ENCODE peak calls at places on chromosome X, in four cellular contexts. One of them, this sample, is unnamed.

GRCh38 chrX:8960809-8961413 is 73.0 kb downstream of the FAM9B start:
- DNase-seq in GM12878: no peak
- DNase-seq in HepG2: no peak
- DNase-seq in K562: no peak
- DNase-seq in this sample: no peak

GRCh38 chrX:32987139-32987538 is 224.2 kb downstream of the DMD start:
- DNase-seq in GM12878: no peak
- DNase-seq in K562: no peak
- DNase-seq in HepG2: no peak
- DNase-seq in this sample: peak

GRCh38 chrX:103275947-103276567 is 493 bp downstream of the TCEAL5 start:
- DNase-seq in K562: no peak
- DNase-seq in HepG2: no peak
- DNase-seq in GM12878: no peak
- DNase-seq in this sample: peak

GRCh38 chrX:39576081-39576701 is 521.6 kb downstream of the BCOR start:
- DNase-seq in GM12878: no peak
- DNase-seq in HepG2: no peak
- DNase-seq in K562: no peak
- DNase-seq in this sample: peak

GRCh38 chrX:150478496-150479492 is 89.6 kb upstream of the MTM1 start:
- DNase-seq in GM12878: no peak
- DNase-seq in K562: no peak
- DNase-seq in HepG2: no peak
- DNase-seq in this sample: no peak

GRCh38 chrX:136953867-136954787 is 73.6 kb upstream of the RBMX start:
- DNase-seq in K562: peak
- DNase-seq in GM12878: peak
- DNase-seq in HepG2: peak
- DNase-seq in this sample: peak

GRCh38 chrX:96474357-96475125 is 210.1 kb upstream of the DIAPH2 start:
- DNase-seq in GM12878: no peak
- DNase-seq in K562: no peak
- DNase-seq in HepG2: no peak
- DNase-seq in this sample: no peak

GRCh38 chrX:69362889-69363288 is 141.2 kb upstream of the NALF2 start:
- DNase-seq in HepG2: no peak
- DNase-seq in GM12878: no peak
- DNase-seq in K562: no peak
- DNase-seq in this sample: no peak

GRCh38 chrX:39813631-39814246 is 284.0 kb downstream of the BCOR start:
- DNase-seq in K562: no peak
- DNase-seq in HepG2: no peak
- DNase-seq in GM12878: no peak
- DNase-seq in this sample: no peak

GRCh38 chrX:143623657-143624056 is 12.2 kb downstream of the SLITRK4 start:
- DNase-seq in HepG2: no peak
- DNase-seq in K562: no peak
- DNase-seq in GM12878: no peak
- DNase-seq in this sample: no peak

GRCh38 chrX:143663755-143664154 is 27.9 kb upstream of the SLITRK4 start:
- DNase-seq in HepG2: no peak
- DNase-seq in K562: no peak
- DNase-seq in GM12878: no peak
- DNase-seq in this sample: no peak

GRCh38 chrX:66023726-66024467 is 16.0 kb downstream of the VSIG4 start:
- DNase-seq in K562: no peak
- DNase-seq in HepG2: no peak
- DNase-seq in GM12878: no peak
- DNase-seq in this sample: no peak

GRCh38 chrX:97672138-97672537 is 788.4 kb downstream of the RPA4 start:
- DNase-seq in HepG2: no peak
- DNase-seq in K562: no peak
- DNase-seq in GM12878: no peak
- DNase-seq in this sample: no peak

GRCh38 chrX:124328765-124329164 is 3.7 kb upstream of the TEX13D start:
- DNase-seq in HepG2: no peak
- DNase-seq in K562: no peak
- DNase-seq in GM12878: no peak
- DNase-seq in this sample: no peak

GRCh38 chrX:151724563-151725337 is 8.9 kb downstream of the FATE1 start:
- DNase-seq in GM12878: no peak
- DNase-seq in HepG2: no peak
- DNase-seq in K562: no peak
- DNase-seq in this sample: no peak

GRCh38 chrX:151789179-151789800 is 54.7 kb downstream of the CNGA2 start:
- DNase-seq in HepG2: no peak
- DNase-seq in GM12878: no peak
- DNase-seq in K562: no peak
- DNase-seq in this sample: no peak

GRCh38 chrX:48667504-48667903 is 16.1 kb upstream of the WAS start:
- DNase-seq in GM12878: no peak
- DNase-seq in HepG2: no peak
- DNase-seq in K562: no peak
- DNase-seq in this sample: no peak

GRCh38 chrX:78747471-78747870 is at the start of gene LPAR4:
- DNase-seq in HepG2: no peak
- DNase-seq in K562: no peak
- DNase-seq in GM12878: no peak
- DNase-seq in this sample: peak

GRCh38 chrX:147800663-147801062 is 111.1 kb upstream of the FMR1 start:
- DNase-seq in K562: no peak
- DNase-seq in GM12878: no peak
- DNase-seq in HepG2: no peak
- DNase-seq in this sample: no peak

GRCh38 chrX:11366998-11367595 is 73.9 kb downstream of the AMELX start:
- DNase-seq in HepG2: no peak
- DNase-seq in K562: no peak
- DNase-seq in GM12878: no peak
- DNase-seq in this sample: no peak

GRCh38 chrX:17535229-17535628 is 160.2 kb downstream of the NHS start:
- DNase-seq in K562: peak
- DNase-seq in GM12878: no peak
- DNase-seq in HepG2: peak
- DNase-seq in this sample: peak
- TF ChIP-seq TCF7 in K562: no peak
- TF ChIP-seq TCF7 in GM12878: no peak
- TF ChIP-seq TCF7 in HepG2: no peak
- TF ChIP-seq TCF7 in this sample: no peak

GRCh38 chrX:140712413-140713173 is 3.0 kb downstream of the LINC00632 start:
- DNase-seq in HepG2: no peak
- DNase-seq in GM12878: no peak
- DNase-seq in K562: no peak
- DNase-seq in this sample: peak
- TF ChIP-seq CBFB in HepG2: no peak
- TF ChIP-seq CBFB in GM12878: no peak
- TF ChIP-seq CBFB in K562: no peak
- TF ChIP-seq CBFB in this sample: no peak

GRCh38 chrX:46836701-46837542 is at the start of gene RP2:
- DNase-seq in K562: peak
- DNase-seq in GM12878: peak
- DNase-seq in HepG2: peak
- DNase-seq in this sample: peak

GRCh38 chrX:46831620-46832327 is 5.1 kb upstream of the RP2 start:
- DNase-seq in HepG2: no peak
- DNase-seq in K562: no peak
- DNase-seq in GM12878: no peak
- DNase-seq in this sample: no peak
- TF ChIP-seq TCF7 in HepG2: no peak
- TF ChIP-seq TCF7 in K562: no peak
- TF ChIP-seq TCF7 in GM12878: no peak
- TF ChIP-seq TCF7 in this sample: no peak

GRCh38 chrX:107272431-107272921 is 66.1 kb downstream of the DNAAF6 start:
- DNase-seq in HepG2: no peak
- DNase-seq in K562: peak
- DNase-seq in GM12878: no peak
- DNase-seq in this sample: peak
- TF ChIP-seq CBFB in HepG2: no peak
- TF ChIP-seq CBFB in K562: no peak
- TF ChIP-seq CBFB in GM12878: no peak
- TF ChIP-seq CBFB in this sample: no peak

GRCh38 chrX:20513185-20513584 is 246.5 kb upstream of the RPS6KA3 start:
- DNase-seq in K562: no peak
- DNase-seq in HepG2: no peak
- DNase-seq in GM12878: no peak
- DNase-seq in this sample: no peak

GRCh38 chrX:20514358-20514757 is 247.6 kb upstream of the RPS6KA3 start:
- DNase-seq in HepG2: peak
- DNase-seq in K562: peak
- DNase-seq in GM12878: no peak
- DNase-seq in this sample: no peak

GRCh38 chrX:20519077-20519617 is 252.4 kb upstream of the RPS6KA3 start:
- DNase-seq in HepG2: no peak
- DNase-seq in K562: no peak
- DNase-seq in GM12878: no peak
- DNase-seq in this sample: no peak

GRCh38 chrX:20517565-20517964 is 250.9 kb upstream of the RPS6KA3 start:
- DNase-seq in K562: no peak
- DNase-seq in HepG2: no peak
- DNase-seq in GM12878: no peak
- DNase-seq in this sample: no peak

GRCh38 chrX:20515841-20516461 is 249.2 kb upstream of the RPS6KA3 start:
- DNase-seq in GM12878: peak
- DNase-seq in HepG2: peak
- DNase-seq in K562: no peak
- DNase-seq in this sample: no peak
- TF ChIP-seq TCF7 in GM12878: no peak
- TF ChIP-seq TCF7 in HepG2: no peak
- TF ChIP-seq TCF7 in K562: no peak
- TF ChIP-seq TCF7 in this sample: no peak

DNA sequence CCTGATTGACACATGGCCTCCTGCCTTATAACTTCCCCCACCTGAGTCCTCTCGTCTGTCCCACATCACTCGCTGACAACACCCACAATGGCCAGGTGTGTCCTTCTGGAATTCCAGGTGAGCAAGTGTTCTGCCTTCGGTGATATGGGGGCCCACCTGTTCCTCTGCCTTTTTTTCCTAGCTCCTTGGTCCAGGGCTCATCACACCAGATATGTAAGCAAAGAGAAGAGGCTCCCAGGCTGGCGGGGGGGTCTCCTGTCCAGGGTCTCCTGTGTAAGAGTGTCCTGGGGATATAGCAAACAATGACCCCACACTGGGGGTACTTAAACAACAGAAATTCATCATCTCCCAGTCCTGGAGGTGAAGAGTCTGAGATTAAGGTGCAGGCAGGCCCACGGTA is 25.2 kb downstream of the P2RY8 start:
- DNase-seq in GM12878: no peak
- DNase-seq in K562: no peak
- DNase-seq in HepG2: no peak
- DNase-seq in this sample: no peak
- TF ChIP-seq CBFB in GM12878: no peak
- TF ChIP-seq CBFB in K562: no peak
- TF ChIP-seq CBFB in HepG2: no peak
- TF ChIP-seq CBFB in this sample: no peak

GRCh38 chrX:44651347-44651746 is 108.7 kb upstream of the FUNDC1 start:
- DNase-seq in K562: no peak
- DNase-seq in GM12878: no peak
- DNase-seq in HepG2: no peak
- DNase-seq in this sample: peak
- TF ChIP-seq TCF7 in K562: no peak
- TF ChIP-seq TCF7 in GM12878: no peak
- TF ChIP-seq TCF7 in HepG2: no peak
- TF ChIP-seq TCF7 in this sample: no peak

GRCh38 chrX:118239471-118239870 is 106.4 kb upstream of the WDR44 start:
- DNase-seq in GM12878: no peak
- DNase-seq in HepG2: no peak
- DNase-seq in K562: no peak
- DNase-seq in this sample: no peak
- TF ChIP-seq CBFB in GM12878: no peak
- TF ChIP-seq CBFB in HepG2: no peak
- TF ChIP-seq CBFB in K562: no peak
- TF ChIP-seq CBFB in this sample: no peak

GRCh38 chrX:24879679-24880078 is 136.1 kb downstream of the ARX start:
- DNase-seq in HepG2: no peak
- DNase-seq in K562: no peak
- DNase-seq in GM12878: no peak
- DNase-seq in this sample: no peak

GRCh38 chrX:24876782-24877315 is 138.9 kb downstream of the ARX start:
- DNase-seq in HepG2: no peak
- DNase-seq in GM12878: no peak
- DNase-seq in K562: no peak
- DNase-seq in this sample: no peak

GRCh38 chrX:24874604-24875247 is 141.0 kb downstream of the ARX start:
- DNase-seq in K562: no peak
- DNase-seq in HepG2: no peak
- DNase-seq in GM12878: no peak
- DNase-seq in this sample: peak

DNA sequence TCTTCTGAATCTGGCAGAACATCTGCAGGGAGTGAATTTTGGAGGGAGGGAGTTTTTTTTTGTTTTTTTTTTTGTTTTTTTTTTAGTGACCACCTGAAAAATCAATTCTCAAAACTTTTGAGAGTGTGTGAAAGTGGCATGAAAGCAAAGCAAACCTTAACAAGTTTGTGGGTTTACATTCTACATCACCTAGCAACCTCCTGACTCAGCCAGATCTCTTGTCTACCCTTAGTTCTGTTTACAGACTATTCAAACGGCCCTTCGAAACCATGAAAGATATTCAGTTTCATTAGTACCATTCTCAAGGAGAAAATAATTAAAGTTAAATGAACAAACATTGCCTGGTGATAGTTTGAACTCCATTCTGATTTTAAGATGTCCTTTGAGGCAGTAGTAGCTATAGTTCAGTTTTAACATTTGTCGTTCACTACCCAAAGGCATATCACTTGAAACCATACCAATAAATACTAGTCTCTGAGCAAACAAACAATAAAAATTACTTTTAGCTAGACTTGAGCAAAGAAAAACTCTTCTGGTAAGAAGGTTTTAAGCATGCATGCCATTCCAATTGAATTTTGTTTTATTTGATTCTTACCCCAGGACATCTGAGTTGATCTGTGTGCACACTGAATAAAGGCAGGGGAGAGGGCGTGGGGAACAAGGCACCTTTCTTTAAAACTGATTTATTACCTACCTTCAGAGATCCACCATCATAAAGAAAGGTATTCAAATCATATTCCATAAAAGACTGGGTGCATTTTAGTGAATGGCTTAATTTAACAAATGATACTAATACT is 137.7 kb downstream of the ARX start:
- DNase-seq in K562: no peak
- DNase-seq in GM12878: no peak
- DNase-seq in HepG2: peak
- DNase-seq in this sample: no peak
- TF ChIP-seq TCF7 in K562: no peak
- TF ChIP-seq TCF7 in GM12878: no peak
- TF ChIP-seq TCF7 in HepG2: no peak
- TF ChIP-seq TCF7 in this sample: no peak

DNA sequence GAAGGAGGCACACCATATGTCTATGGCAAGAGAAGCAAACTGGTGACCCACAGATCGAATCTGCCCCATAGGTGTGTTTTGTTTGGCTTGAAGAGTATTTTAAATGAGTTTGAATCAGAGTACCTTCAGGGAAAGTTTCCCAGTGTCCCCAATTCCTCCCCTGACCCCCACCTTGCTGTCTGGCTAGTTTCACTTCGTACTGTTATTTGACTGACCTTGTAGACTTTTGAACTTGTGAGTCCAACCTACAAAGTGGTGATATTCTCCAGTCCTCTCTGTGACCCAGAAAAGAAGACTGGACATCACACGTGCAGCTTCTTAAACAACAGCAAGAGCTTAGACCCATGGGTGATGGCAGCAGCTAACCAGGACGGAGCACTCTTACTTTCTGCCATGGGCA is 39.4 kb downstream of the PHKA2 start:
- DNase-seq in GM12878: no peak
- DNase-seq in K562: no peak
- DNase-seq in HepG2: no peak
- DNase-seq in this sample: no peak
- TF ChIP-seq CBFB in GM12878: no peak
- TF ChIP-seq CBFB in K562: no peak
- TF ChIP-seq CBFB in HepG2: no peak
- TF ChIP-seq CBFB in this sample: no peak